ENCODE peak calls at places on chromosomes 13 and 19, in eight cellular contexts. One of them, this sample, is unnamed.

GRCh38 chr19:46031781-46032596 is 8.8 kb downstream of the IGFL4 start:
- DNase-seq in brain microvascular endothelial cell: no peak
- DNase-seq in fibroblast of pulmonary artery: no peak
- DNase-seq in GM12865: no peak
- DNase-seq in kidney epithelial cell: no peak
- DNase-seq in pancreas: no peak
- DNase-seq in MM.1S: no peak
- DNase-seq in AG04449: no peak
- DNase-seq in this sample: no peak

GRCh38 chr13:59873856-59874255 is 289.9 kb downstream of the DIAPH3 start:
- DNase-seq in brain microvascular endothelial cell: no peak
- DNase-seq in fibroblast of pulmonary artery: no peak
- DNase-seq in GM12865: peak
- DNase-seq in kidney epithelial cell: no peak
- DNase-seq in pancreas: no peak
- DNase-seq in MM.1S: no peak
- DNase-seq in AG04449: no peak
- DNase-seq in this sample: no peak

GRCh38 chr13:97975851-97976550 is 22.5 kb downstream of the IPO5 start:
- DNase-seq in brain microvascular endothelial cell: peak
- DNase-seq in fibroblast of pulmonary artery: peak
- DNase-seq in GM12865: peak
- DNase-seq in kidney epithelial cell: no peak
- DNase-seq in pancreas: peak
- DNase-seq in MM.1S: peak
- DNase-seq in AG04449: no peak
- DNase-seq in this sample: peak

GRCh38 chr13:23654111-23655110 is 84.2 kb downstream of the TNFRSF19 start:
- DNase-seq in brain microvascular endothelial cell: peak
- DNase-seq in fibroblast of pulmonary artery: peak
- DNase-seq in GM12865: no peak
- DNase-seq in kidney epithelial cell: peak
- DNase-seq in pancreas: no peak
- DNase-seq in MM.1S: no peak
- DNase-seq in AG04449: no peak
- DNase-seq in this sample: no peak

GRCh38 chr13:71860547-71861131 is 6.4 kb downstream of the DACH1 start:
- DNase-seq in brain microvascular endothelial cell: no peak
- DNase-seq in fibroblast of pulmonary artery: no peak
- DNase-seq in GM12865: no peak
- DNase-seq in kidney epithelial cell: no peak
- DNase-seq in pancreas: no peak
- DNase-seq in MM.1S: no peak
- DNase-seq in AG04449: no peak
- DNase-seq in this sample: no peak

GRCh38 chr13:36549771-36550170 is 117.5 kb downstream of the CCNA1 start:
- DNase-seq in brain microvascular endothelial cell: no peak
- DNase-seq in fibroblast of pulmonary artery: peak
- DNase-seq in GM12865: no peak
- DNase-seq in kidney epithelial cell: no peak
- DNase-seq in pancreas: no peak
- DNase-seq in MM.1S: no peak
- DNase-seq in AG04449: no peak
- DNase-seq in this sample: no peak

GRCh38 chr19:38849746-38850230 is at the start of gene HNRNPL:
- DNase-seq in brain microvascular endothelial cell: no peak
- DNase-seq in fibroblast of pulmonary artery: no peak
- DNase-seq in GM12865: no peak
- DNase-seq in kidney epithelial cell: no peak
- DNase-seq in pancreas: no peak
- DNase-seq in MM.1S: no peak
- DNase-seq in AG04449: no peak
- DNase-seq in this sample: no peak

GRCh38 chr13:48009298-48009697 is 8.2 kb upstream of the SUCLA2 start:
- DNase-seq in brain microvascular endothelial cell: peak
- DNase-seq in fibroblast of pulmonary artery: peak
- DNase-seq in GM12865: no peak
- DNase-seq in kidney epithelial cell: peak
- DNase-seq in pancreas: no peak
- DNase-seq in MM.1S: no peak
- DNase-seq in AG04449: peak
- DNase-seq in this sample: peak

GRCh38 chr19:44757735-44758505 is 9.4 kb downstream of the BCL3 start:
- DNase-seq in brain microvascular endothelial cell: no peak
- DNase-seq in fibroblast of pulmonary artery: peak
- DNase-seq in GM12865: no peak
- DNase-seq in kidney epithelial cell: no peak
- DNase-seq in pancreas: peak
- DNase-seq in MM.1S: no peak
- DNase-seq in AG04449: no peak
- DNase-seq in this sample: no peak

GRCh38 chr19:38385804-38386257 is 2.0 kb downstream of the GGN start:
- DNase-seq in brain microvascular endothelial cell: no peak
- DNase-seq in fibroblast of pulmonary artery: no peak
- DNase-seq in GM12865: no peak
- DNase-seq in kidney epithelial cell: no peak
- DNase-seq in pancreas: no peak
- DNase-seq in MM.1S: no peak
- DNase-seq in AG04449: no peak
- DNase-seq in this sample: no peak

GRCh38 chr19:11494634-11495285 is 10.9 kb downstream of the ZNF653 start:
- DNase-seq in brain microvascular endothelial cell: no peak
- DNase-seq in fibroblast of pulmonary artery: no peak
- DNase-seq in GM12865: no peak
- DNase-seq in kidney epithelial cell: no peak
- DNase-seq in pancreas: no peak
- DNase-seq in MM.1S: no peak
- DNase-seq in AG04449: no peak
- DNase-seq in this sample: no peak

GRCh38 chr13:22592515-22592914 is 588.3 kb upstream of the SGCG start:
- DNase-seq in brain microvascular endothelial cell: no peak
- DNase-seq in fibroblast of pulmonary artery: no peak
- DNase-seq in GM12865: no peak
- DNase-seq in kidney epithelial cell: no peak
- DNase-seq in pancreas: no peak
- DNase-seq in MM.1S: no peak
- DNase-seq in AG04449: no peak
- DNase-seq in this sample: no peak

GRCh38 chr19:11096210-11096841 is 7.1 kb downstream of the LDLR start:
- DNase-seq in brain microvascular endothelial cell: peak
- DNase-seq in fibroblast of pulmonary artery: peak
- DNase-seq in GM12865: peak
- DNase-seq in kidney epithelial cell: no peak
- DNase-seq in pancreas: no peak
- DNase-seq in MM.1S: peak
- DNase-seq in AG04449: no peak
- DNase-seq in this sample: no peak

GRCh38 chr19:49800771-49801170 is 12.3 kb downstream of the FUZ start:
- DNase-seq in brain microvascular endothelial cell: no peak
- DNase-seq in fibroblast of pulmonary artery: no peak
- DNase-seq in GM12865: no peak
- DNase-seq in kidney epithelial cell: no peak
- DNase-seq in pancreas: no peak
- DNase-seq in MM.1S: no peak
- DNase-seq in AG04449: no peak
- DNase-seq in this sample: no peak

GRCh38 chr19:49802836-49803528 is 10.1 kb downstream of the FUZ start:
- DNase-seq in brain microvascular endothelial cell: no peak
- DNase-seq in fibroblast of pulmonary artery: no peak
- DNase-seq in GM12865: no peak
- DNase-seq in kidney epithelial cell: no peak
- DNase-seq in pancreas: no peak
- DNase-seq in MM.1S: no peak
- DNase-seq in AG04449: no peak
- DNase-seq in this sample: no peak

GRCh38 chr19:49801966-49802661 is 11.0 kb downstream of the FUZ start:
- DNase-seq in brain microvascular endothelial cell: peak
- DNase-seq in fibroblast of pulmonary artery: peak
- DNase-seq in GM12865: no peak
- DNase-seq in kidney epithelial cell: peak
- DNase-seq in pancreas: peak
- DNase-seq in MM.1S: no peak
- DNase-seq in AG04449: no peak
- DNase-seq in this sample: peak

GRCh38 chr19:49799798-49800376 is 13.2 kb downstream of the FUZ start:
- DNase-seq in brain microvascular endothelial cell: no peak
- DNase-seq in fibroblast of pulmonary artery: no peak
- DNase-seq in GM12865: no peak
- DNase-seq in kidney epithelial cell: no peak
- DNase-seq in pancreas: no peak
- DNase-seq in MM.1S: no peak
- DNase-seq in AG04449: no peak
- DNase-seq in this sample: no peak

DNA sequence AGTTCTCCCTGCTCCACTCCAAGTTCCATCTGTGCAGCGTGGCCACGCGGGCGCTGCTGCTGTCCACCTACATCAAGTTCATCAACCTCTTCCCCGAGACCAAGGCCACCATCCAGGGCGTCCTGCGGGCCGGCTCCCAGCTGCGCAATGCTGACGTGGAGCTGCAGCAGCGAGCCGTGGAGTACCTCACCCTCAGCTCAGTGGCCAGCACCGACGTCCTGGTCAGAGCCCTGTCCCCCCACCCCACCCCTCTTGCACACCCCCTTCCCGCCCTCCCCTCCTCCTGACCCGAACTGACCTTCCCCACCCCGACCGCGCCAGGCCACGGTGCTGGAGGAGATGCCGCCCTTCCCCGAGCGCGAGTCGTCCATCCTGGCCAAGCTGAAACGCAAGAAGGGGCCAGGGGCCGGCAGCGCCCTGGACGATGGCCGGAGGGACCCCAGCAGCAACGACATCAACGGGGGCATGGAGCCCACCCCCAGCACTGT is 11.6 kb downstream of the FUZ start:
- DNase-seq in brain microvascular endothelial cell: no peak
- DNase-seq in fibroblast of pulmonary artery: no peak
- DNase-seq in GM12865: no peak
- DNase-seq in kidney epithelial cell: no peak
- DNase-seq in pancreas: no peak
- DNase-seq in MM.1S: no peak
- DNase-seq in AG04449: no peak
- DNase-seq in this sample: no peak
- H3K4me3 ChIP-seq in brain microvascular endothelial cell: peak
- H3K4me3 ChIP-seq in fibroblast of pulmonary artery: no peak
- H3K4me3 ChIP-seq in GM12865: no peak
- H3K4me3 ChIP-seq in kidney epithelial cell: peak
- H3K4me3 ChIP-seq in pancreas: peak
- H3K4me3 ChIP-seq in MM.1S: no peak
- H3K4me3 ChIP-seq in AG04449: peak
- H3K4me3 ChIP-seq in this sample: peak

DNA sequence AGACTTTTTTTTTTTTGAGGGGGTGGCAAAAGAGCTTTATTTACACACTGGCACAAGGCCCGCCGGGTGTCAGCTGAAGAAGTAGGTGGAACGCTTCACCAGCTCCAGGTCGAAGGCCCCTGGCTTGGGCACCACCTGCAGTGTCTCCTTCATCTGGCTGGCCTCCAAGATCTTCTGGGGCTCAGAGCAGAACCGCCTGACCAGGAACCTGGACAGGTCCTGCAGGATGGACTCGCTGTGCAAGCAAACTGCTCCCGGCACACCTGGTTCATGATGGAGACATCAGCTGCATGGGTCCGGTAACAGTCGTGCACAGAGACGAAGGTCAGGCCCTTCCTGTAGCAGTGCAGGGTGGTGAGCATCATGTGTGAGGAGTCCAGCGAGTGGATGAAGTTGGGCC is 4.4 kb upstream of the CYP4F2 start:
- DNase-seq in brain microvascular endothelial cell: no peak
- DNase-seq in fibroblast of pulmonary artery: no peak
- DNase-seq in GM12865: no peak
- DNase-seq in kidney epithelial cell: no peak
- DNase-seq in pancreas: no peak
- DNase-seq in MM.1S: no peak
- DNase-seq in AG04449: no peak
- DNase-seq in this sample: no peak
- H3K4me3 ChIP-seq in brain microvascular endothelial cell: no peak
- H3K4me3 ChIP-seq in fibroblast of pulmonary artery: no peak
- H3K4me3 ChIP-seq in GM12865: no peak
- H3K4me3 ChIP-seq in kidney epithelial cell: no peak
- H3K4me3 ChIP-seq in pancreas: no peak
- H3K4me3 ChIP-seq in MM.1S: no peak
- H3K4me3 ChIP-seq in AG04449: no peak
- H3K4me3 ChIP-seq in this sample: no peak

DNA sequence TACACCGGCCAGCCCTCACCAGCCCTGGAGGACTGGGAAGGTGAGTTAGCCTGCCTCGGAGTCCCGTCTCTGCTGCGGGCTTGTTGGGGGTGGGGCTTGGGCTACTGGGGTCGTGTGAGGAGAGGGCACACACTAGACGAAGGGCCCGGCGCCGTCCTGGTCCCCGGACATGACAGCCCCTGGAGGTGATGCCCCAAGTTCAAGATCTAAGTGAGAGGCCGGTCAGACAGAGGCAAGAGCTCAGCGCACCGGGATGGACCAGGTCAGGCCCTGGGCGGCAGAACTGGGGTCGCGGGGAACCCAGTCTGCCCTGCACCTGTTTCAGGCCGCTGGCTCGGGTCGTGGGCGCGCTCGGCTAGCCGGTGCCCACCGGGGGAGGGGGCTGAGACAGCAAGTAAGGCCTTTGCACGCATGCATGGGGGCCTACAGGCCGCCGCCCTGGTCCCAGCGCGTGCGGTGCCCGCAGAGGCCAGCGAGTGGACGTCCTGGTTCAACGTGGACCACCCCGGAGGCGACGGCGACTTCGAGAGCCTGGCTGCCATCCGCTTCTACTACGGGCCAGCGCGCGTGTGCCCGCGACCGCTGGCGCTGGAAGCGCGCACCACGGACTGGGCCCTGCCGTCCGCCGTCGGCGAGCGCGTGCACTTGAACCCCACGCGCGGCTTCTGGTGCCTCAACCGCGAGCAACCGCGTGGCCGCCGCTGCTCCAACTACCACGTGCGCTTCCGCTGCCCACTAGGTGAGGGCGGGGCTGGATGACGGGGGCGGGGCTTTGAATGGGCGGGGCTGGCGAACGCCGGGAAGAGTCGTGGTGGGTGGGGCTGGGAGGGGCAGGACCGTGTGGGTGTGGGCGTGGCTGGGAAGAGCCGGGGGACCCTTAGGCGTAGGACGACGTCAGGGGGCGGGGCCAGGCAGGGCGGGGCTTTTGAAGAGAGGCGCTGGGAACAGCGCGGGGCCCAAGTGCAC is 2.0 kb downstream of the CILP2 start:
- DNase-seq in brain microvascular endothelial cell: peak
- DNase-seq in fibroblast of pulmonary artery: peak
- DNase-seq in GM12865: peak
- DNase-seq in kidney epithelial cell: peak
- DNase-seq in pancreas: peak
- DNase-seq in MM.1S: no peak
- DNase-seq in AG04449: no peak
- DNase-seq in this sample: no peak
- H3K4me3 ChIP-seq in brain microvascular endothelial cell: no peak
- H3K4me3 ChIP-seq in fibroblast of pulmonary artery: no peak
- H3K4me3 ChIP-seq in GM12865: no peak
- H3K4me3 ChIP-seq in kidney epithelial cell: no peak
- H3K4me3 ChIP-seq in pancreas: no peak
- H3K4me3 ChIP-seq in MM.1S: no peak
- H3K4me3 ChIP-seq in AG04449: no peak
- H3K4me3 ChIP-seq in this sample: peak

DNA sequence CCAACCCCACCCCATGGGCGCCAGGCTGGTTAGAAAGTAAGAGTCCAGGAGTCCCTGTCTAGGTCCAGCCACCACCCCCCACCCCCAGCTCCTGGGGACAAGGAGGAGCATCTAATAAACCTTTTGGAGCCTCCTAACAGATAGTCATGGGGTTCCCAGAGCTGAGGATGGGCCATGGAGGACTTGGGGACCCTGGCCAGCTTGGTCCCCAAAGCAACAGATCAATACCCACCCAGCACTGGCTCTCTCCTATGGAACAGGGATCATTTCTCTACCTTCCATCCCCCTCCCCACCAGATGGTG is 9.4 kb downstream of the NR2F6 start:
- DNase-seq in brain microvascular endothelial cell: no peak
- DNase-seq in fibroblast of pulmonary artery: no peak
- DNase-seq in GM12865: no peak
- DNase-seq in kidney epithelial cell: no peak
- DNase-seq in pancreas: no peak
- DNase-seq in MM.1S: no peak
- DNase-seq in AG04449: no peak
- DNase-seq in this sample: no peak
- H3K4me3 ChIP-seq in brain microvascular endothelial cell: no peak
- H3K4me3 ChIP-seq in fibroblast of pulmonary artery: no peak
- H3K4me3 ChIP-seq in GM12865: peak
- H3K4me3 ChIP-seq in kidney epithelial cell: no peak
- H3K4me3 ChIP-seq in pancreas: no peak
- H3K4me3 ChIP-seq in MM.1S: no peak
- H3K4me3 ChIP-seq in AG04449: peak
- H3K4me3 ChIP-seq in this sample: peak

This sample was measured in skeletal muscle cell.